ENCODE peak calls at places on chromosomes 11 and 22, in six cellular contexts. Q is choroid plexus epithelial cell; M is stimulated activated CD4-positive, alpha-beta T cell treated with anti-CD3 and anti-CD28 coated beads, Interleukin-15, amount 100 ng/mL, for 24 hours; V is NCI-H1105; U is BE2C; F is smooth muscle cell of the brain vasculature. T is an unnamed sample.

GRCh38 chr22:44622147-44622427 is 79.9 kb upstream of the PRR5 start:
- DNase-seq in V (peak; percentile 63), F (no peak), M (peak; percentile 24), Q (no peak), U (peak; percentile 58), T (peak; percentile 18)

GRCh38 chr11:123072279-123072678 is 10.3 kb upstream of the HSPA8 start:
- DNase-seq in M (no peak), F (no peak), Q (no peak), V (peak; percentile 84), U (no peak), T (no peak)

GRCh38 chr22:36549033-36549432 is 20.1 kb upstream of the EIF3D start:
- DNase-seq in F (no peak), V (no peak), M (no peak), U (no peak), Q (no peak), T (no peak)

GRCh38 chr11:60786811-60787567 is 1.9 kb downstream of the MS4A10 start:
- DNase-seq in F (peak; percentile 73), M (no peak), Q (peak; percentile 81), V (no peak), U (no peak), T (no peak)

GRCh38 chr22:49427341-49427740 is 400.3 kb downstream of the BRD1 start:
- DNase-seq in U (no peak), F (no peak), M (no peak), Q (no peak), V (no peak), T (no peak)

GRCh38 chr11:103920449-103920848 is 116.0 kb upstream of the DDI1 start:
- DNase-seq in Q (peak; percentile 64), M (no peak), U (no peak), V (no peak), F (no peak), T (no peak)

GRCh38 chr11:84563356-84563755 is 1063.8 kb downstream of the DLG2 start:
- DNase-seq in M (no peak), V (no peak), Q (no peak), U (no peak), F (no peak), T (no peak)

GRCh38 chr22:47777426-47777825 is 1015.0 kb downstream of the TBC1D22A start:
- DNase-seq in V (no peak), F (no peak), U (no peak), Q (no peak), M (no peak), T (no peak)

GRCh38 chr11:48141475-48142100 is 75.0 kb upstream of the OR4B1 start:
- DNase-seq in Q (peak; percentile 49), F (no peak), V (no peak), M (no peak), U (no peak), T (no peak)

GRCh38 chr11:75816561-75817239 is 1.7 kb downstream of the UVRAG start:
- DNase-seq in Q (peak; percentile 34), V (no peak), M (no peak), U (no peak), F (no peak), T (peak; percentile 48)

GRCh38 chr11:2473361-2474058 is 28.7 kb downstream of the KCNQ1 start:
- DNase-seq in V (no peak), M (no peak), U (no peak), Q (no peak), F (no peak), T (no peak)

GRCh38 chr11:57798905-57799559 is 37.4 kb downstream of the CTNND1 start:
- DNase-seq in V (no peak), F (no peak), Q (peak; percentile 51), U (peak; percentile 8), M (no peak), T (peak; percentile 33)

GRCh38 chr22:43099095-43099494 is 9.9 kb upstream of the TTLL1 start:
- DNase-seq in U (no peak), V (no peak), F (no peak), M (no peak), Q (no peak), T (no peak)

GRCh38 chr11:66967670-66968425 is 7.3 kb upstream of the C11orf86 start:
- DNase-seq in Q (peak; percentile 79), U (no peak), M (no peak), F (no peak), V (no peak), T (no peak)

GRCh38 chr22:22770280-22770871 is 117.2 kb upstream of the IGLL5 start:
- DNase-seq in U (peak; percentile 66), F (no peak), V (peak; percentile 18), Q (peak; percentile 50), M (peak; percentile 60), T (peak; percentile 66)

GRCh38 chr11:65418681-65419459 is 3.7 kb upstream of the NEAT1 start:
- DNase-seq in U (peak; percentile 95), Q (peak; percentile 100), M (peak; percentile 97), V (peak; percentile 91), F (peak; percentile 97), T (peak; percentile 100)

T was measured in erythroblast.